ENCODE peak calls at places on chromosomes 13 and 19, in four cellular contexts. V is endothelial cell, N is type B pancreatic cell, A is progenitor cell of endocrine pancreas. E is an unnamed sample.

GRCh38 chr19:41226053-41226873 is 7.2 kb downstream of the AXL start:
- DNase-seq in V (peak), N (peak), A (peak), E (peak)

GRCh38 chr13:25657062-25657588 is 285.4 kb downstream of the ATP8A2 start:
- DNase-seq in V (no peak), N (no peak), A (no peak), E (no peak)

GRCh38 chr13:111341886-111342285 is 21.4 kb downstream of the TEX29 start:
- DNase-seq in V (no peak), N (no peak), A (no peak), E (peak)

GRCh38 chr13:98837896-98838295 is 85.4 kb upstream of the SLC15A1 start:
- DNase-seq in V (no peak), N (no peak), A (no peak), E (no peak)

GRCh38 chr19:41936961-41937360 is 8.7 kb upstream of the ERFL start:
- DNase-seq in V (no peak), N (no peak), A (no peak), E (no peak)

GRCh38 chr19:28831464-28831863 is 381.5 kb downstream of the UQCRFS1 start:
- DNase-seq in V (no peak), N (no peak), A (no peak), E (no peak)

GRCh38 chr13:59754411-59754810 is 409.3 kb downstream of the DIAPH3 start:
- DNase-seq in V (no peak), N (no peak), A (no peak), E (no peak)

GRCh38 chr13:56924401-56924800 is 216.3 kb upstream of the PRR20A start:
- DNase-seq in V (no peak), N (no peak), A (no peak), E (no peak)

GRCh38 chr19:49837009-49837310 is 14.0 kb upstream of the PTOV1 start:
- DNase-seq in V (no peak), N (peak), A (no peak), E (no peak)

GRCh38 chr19:51327066-51327985 is 14.6 kb downstream of the VSIG10L start:
- DNase-seq in V (peak), N (no peak), A (no peak), E (no peak)

GRCh38 chr19:1130801-1131717 is 27.3 kb downstream of the GPX4 start:
- DNase-seq in V (no peak), N (no peak), A (no peak), E (no peak)

GRCh38 chr13:100987993-100988392 is 313.4 kb upstream of the TMTC4 start:
- DNase-seq in V (peak), N (no peak), A (no peak), E (no peak)

GRCh38 chr19:54231077-54231931 is 8.5 kb upstream of the LILRB3 start:
- DNase-seq in V (peak), N (peak), A (peak), E (peak)
- TF ChIP-seq CTCF in V (peak), N (peak), A (peak), E (peak)

GRCh38 chr13:81929988-81930387 is 1589.1 kb upstream of the SPRY2 start:
- DNase-seq in V (no peak), N (no peak), A (no peak), E (no peak)
- TF ChIP-seq CTCF in V (no peak), N (peak), A (peak), E (peak)

GRCh38 chr19:7859766-7860165 is 14.4 kb downstream of the PRR36 start:
- DNase-seq in V (no peak), N (no peak), A (no peak), E (no peak)

GRCh38 chr19:7862413-7862951 is 11.7 kb downstream of the PRR36 start:
- DNase-seq in V (peak), N (peak), A (peak), E (no peak)

GRCh38 chr19:7860902-7861618 is 13.1 kb downstream of the PRR36 start:
- DNase-seq in V (no peak), N (no peak), A (no peak), E (no peak)

GRCh38 chr19:7861619-7862412 is 12.4 kb downstream of the PRR36 start:
- DNase-seq in V (no peak), N (peak), A (no peak), E (no peak)

DNA sequence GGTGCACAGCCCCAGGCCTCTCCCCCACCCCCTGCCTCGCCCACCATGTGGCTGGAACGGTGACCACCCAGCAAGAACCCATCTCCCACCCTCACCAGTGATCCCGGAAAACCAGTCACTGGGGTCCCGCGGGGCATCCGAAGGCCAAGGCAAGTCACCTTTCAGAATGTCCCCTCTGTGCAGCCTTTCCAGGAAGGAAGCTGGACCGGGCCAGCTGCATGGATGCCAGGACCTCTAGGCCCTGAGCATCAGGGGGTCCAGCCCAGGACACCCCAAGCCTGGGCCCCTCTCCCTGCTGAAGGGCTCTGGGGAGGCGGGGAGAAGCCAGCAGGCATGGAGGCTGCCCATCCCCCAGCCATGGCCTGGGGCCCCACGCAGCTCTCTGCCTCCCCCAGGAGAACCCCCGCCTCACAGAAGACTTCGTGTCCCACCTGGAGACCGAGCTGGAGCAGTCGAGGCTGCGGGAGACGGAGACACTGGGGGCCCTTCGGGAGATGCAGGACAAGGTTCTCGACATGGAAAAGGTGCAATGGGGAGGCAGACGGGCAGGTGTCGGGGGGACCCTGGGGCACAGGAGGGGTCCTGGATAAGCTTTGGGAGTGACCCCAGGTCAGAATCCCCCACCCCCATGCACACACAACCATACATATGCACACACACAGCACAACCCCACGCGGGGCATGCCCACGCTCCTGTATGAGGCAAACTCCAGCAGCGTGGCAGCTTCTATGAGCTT is 13.9 kb downstream of the PRR36 start:
- DNase-seq in V (no peak), N (no peak), A (no peak), E (no peak)
- TF ChIP-seq CTCF in V (no peak), N (no peak), A (no peak), E (no peak)

GRCh38 chr19:7868671-7869452 is 5.3 kb downstream of the PRR36 start:
- DNase-seq in V (peak), N (no peak), A (peak), E (peak)

GRCh38 chr19:7869910-7870511 is 4.2 kb downstream of the PRR36 start:
- DNase-seq in V (no peak), N (no peak), A (no peak), E (no peak)

GRCh38 chr19:7868326-7868670 is 5.9 kb downstream of the PRR36 start:
- DNase-seq in V (no peak), N (no peak), A (no peak), E (no peak)

GRCh38 chr19:7870571-7871279 is 3.5 kb downstream of the PRR36 start:
- DNase-seq in V (no peak), N (peak), A (no peak), E (no peak)

GRCh38 chr19:7869453-7869909 is 4.7 kb downstream of the PRR36 start:
- DNase-seq in V (peak), N (no peak), A (no peak), E (no peak)
- TF ChIP-seq CTCF in V (peak), N (peak), A (peak), E (peak)

GRCh38 chr13:80630685-80631121 is 289.8 kb upstream of the SPRY2 start:
- DNase-seq in V (no peak), N (no peak), A (no peak), E (no peak)
- TF ChIP-seq CTCF in V (no peak), N (no peak), A (no peak), E (peak)

E was measured in osteocyte.